ENCODE peak calls at places on chromosomes 3 and 15, in six cellular contexts. One of them, this sample, is unnamed.

GRCh38 chr3:143795849-143796248 is 52.4 kb downstream of the SLC9A9 start:
- DNase-seq in GM12878: no peak
- DNase-seq in stomach: no peak
- DNase-seq in heart left ventricle: no peak
- DNase-seq in kidney epithelial cell: no peak
- DNase-seq in sigmoid colon: no peak
- DNase-seq in this sample: no peak

GRCh38 chr3:190617185-190617584 is 103.3 kb downstream of the IL1RAP start:
- DNase-seq in GM12878: peak; percentile 25
- DNase-seq in stomach: no peak
- DNase-seq in heart left ventricle: peak; percentile 19
- DNase-seq in kidney epithelial cell: peak; percentile 19
- DNase-seq in sigmoid colon: no peak
- DNase-seq in this sample: peak; percentile 23

GRCh38 chr3:175606650-175607318 is 747.6 kb downstream of the NAALADL2 start:
- DNase-seq in GM12878: no peak
- DNase-seq in stomach: no peak
- DNase-seq in heart left ventricle: no peak
- DNase-seq in kidney epithelial cell: no peak
- DNase-seq in sigmoid colon: no peak
- DNase-seq in this sample: no peak

GRCh38 chr3:190443257-190443656 is 6.4 kb downstream of the TMEM207 start:
- DNase-seq in GM12878: no peak
- DNase-seq in stomach: no peak
- DNase-seq in heart left ventricle: no peak
- DNase-seq in kidney epithelial cell: no peak
- DNase-seq in sigmoid colon: no peak
- DNase-seq in this sample: no peak

GRCh38 chr3:188472331-188472730 is 318.4 kb downstream of the LPP start:
- DNase-seq in GM12878: no peak
- DNase-seq in stomach: no peak
- DNase-seq in heart left ventricle: no peak
- DNase-seq in kidney epithelial cell: peak; percentile 25
- DNase-seq in sigmoid colon: no peak
- DNase-seq in this sample: peak; percentile 56

GRCh38 chr3:186953011-186953487 is 22.7 kb downstream of the ST6GAL1 start:
- DNase-seq in GM12878: no peak
- DNase-seq in stomach: no peak
- DNase-seq in heart left ventricle: no peak
- DNase-seq in kidney epithelial cell: no peak
- DNase-seq in sigmoid colon: no peak
- DNase-seq in this sample: no peak

GRCh38 chr15:76335851-76336253 is 721 bp upstream of the ISL2 start:
- DNase-seq in GM12878: no peak
- DNase-seq in stomach: no peak
- DNase-seq in heart left ventricle: no peak
- DNase-seq in kidney epithelial cell: no peak
- DNase-seq in sigmoid colon: no peak
- DNase-seq in this sample: no peak

GRCh38 chr3:163622384-163622783 is 1455.9 kb downstream of the SI start:
- DNase-seq in GM12878: no peak
- DNase-seq in stomach: no peak
- DNase-seq in heart left ventricle: no peak
- DNase-seq in kidney epithelial cell: no peak
- DNase-seq in sigmoid colon: no peak
- DNase-seq in this sample: no peak

GRCh38 chr3:133512416-133513089 is 60.9 kb upstream of the CDV3 start:
- DNase-seq in GM12878: no peak
- DNase-seq in stomach: no peak
- DNase-seq in heart left ventricle: peak; percentile 36
- DNase-seq in kidney epithelial cell: no peak
- DNase-seq in sigmoid colon: no peak
- DNase-seq in this sample: no peak

GRCh38 chr3:185402561-185402960 is 39.6 kb downstream of the MAP3K13 start:
- DNase-seq in GM12878: no peak
- DNase-seq in stomach: no peak
- DNase-seq in heart left ventricle: no peak
- DNase-seq in kidney epithelial cell: no peak
- DNase-seq in sigmoid colon: no peak
- DNase-seq in this sample: no peak

GRCh38 chr3:65182682-65183081 is 494.9 kb upstream of the ADAMTS9 start:
- DNase-seq in GM12878: no peak
- DNase-seq in stomach: no peak
- DNase-seq in heart left ventricle: no peak
- DNase-seq in kidney epithelial cell: no peak
- DNase-seq in sigmoid colon: no peak
- DNase-seq in this sample: no peak

GRCh38 chr3:150747909-150748568 is 14.9 kb downstream of the SIAH2 start:
- DNase-seq in GM12878: no peak
- DNase-seq in stomach: no peak
- DNase-seq in heart left ventricle: no peak
- DNase-seq in kidney epithelial cell: no peak
- DNase-seq in sigmoid colon: no peak
- DNase-seq in this sample: no peak

GRCh38 chr3:32110233-32110760 is 3.9 kb downstream of the GPD1L start:
- DNase-seq in GM12878: no peak
- DNase-seq in stomach: no peak
- DNase-seq in heart left ventricle: no peak
- DNase-seq in kidney epithelial cell: no peak
- DNase-seq in sigmoid colon: no peak
- DNase-seq in this sample: no peak

GRCh38 chr3:34646911-34647465 is 848.6 kb downstream of the PDCD6IP start:
- DNase-seq in GM12878: no peak
- DNase-seq in stomach: no peak
- DNase-seq in heart left ventricle: no peak
- DNase-seq in kidney epithelial cell: no peak
- DNase-seq in sigmoid colon: no peak
- DNase-seq in this sample: no peak

GRCh38 chr3:172522871-172523818 is at the start of gene TNFSF10:
- DNase-seq in GM12878: peak; percentile 76
- DNase-seq in stomach: peak; percentile 77
- DNase-seq in heart left ventricle: peak; percentile 70
- DNase-seq in kidney epithelial cell: peak; percentile 77
- DNase-seq in sigmoid colon: peak; percentile 82
- DNase-seq in this sample: peak; percentile 62

GRCh38 chr3:148718982-148719862 is 21.5 kb downstream of the AGTR1 start:
- DNase-seq in GM12878: no peak
- DNase-seq in stomach: no peak
- DNase-seq in heart left ventricle: no peak
- DNase-seq in kidney epithelial cell: no peak
- DNase-seq in sigmoid colon: no peak
- DNase-seq in this sample: no peak

GRCh38 chr15:71198846-71199245 is 83.6 kb downstream of the THSD4 start:
- DNase-seq in GM12878: no peak
- DNase-seq in stomach: no peak
- DNase-seq in heart left ventricle: no peak
- DNase-seq in kidney epithelial cell: no peak
- DNase-seq in sigmoid colon: no peak
- DNase-seq in this sample: no peak

GRCh38 chr3:63228087-63228486 is 50.0 kb upstream of the SYNPR start:
- DNase-seq in GM12878: no peak
- DNase-seq in stomach: no peak
- DNase-seq in heart left ventricle: no peak
- DNase-seq in kidney epithelial cell: no peak
- DNase-seq in sigmoid colon: no peak
- DNase-seq in this sample: no peak

GRCh38 chr3:66408458-66408857 is 92.4 kb downstream of the LRIG1 start:
- DNase-seq in GM12878: no peak
- DNase-seq in stomach: no peak
- DNase-seq in heart left ventricle: no peak
- DNase-seq in kidney epithelial cell: no peak
- DNase-seq in sigmoid colon: peak; percentile 61
- DNase-seq in this sample: no peak

GRCh38 chr3:17412950-17413530 is 329.4 kb downstream of the TBC1D5 start:
- DNase-seq in GM12878: peak; percentile 41
- DNase-seq in stomach: no peak
- DNase-seq in heart left ventricle: no peak
- DNase-seq in kidney epithelial cell: peak; percentile 41
- DNase-seq in sigmoid colon: no peak
- DNase-seq in this sample: no peak

GRCh38 chr3:10352146-10352911 is 31.4 kb upstream of the SEC13 start:
- DNase-seq in GM12878: no peak
- DNase-seq in stomach: no peak
- DNase-seq in heart left ventricle: no peak
- DNase-seq in kidney epithelial cell: peak; percentile 81
- DNase-seq in sigmoid colon: no peak
- DNase-seq in this sample: no peak

GRCh38 chr3:81406318-81406717 is 355.1 kb downstream of the GBE1 start:
- DNase-seq in GM12878: no peak
- DNase-seq in stomach: no peak
- DNase-seq in heart left ventricle: no peak
- DNase-seq in kidney epithelial cell: no peak
- DNase-seq in sigmoid colon: no peak
- DNase-seq in this sample: no peak

GRCh38 chr3:98763076-98763475 is at the start of gene ST3GAL6:
- DNase-seq in GM12878: no peak
- DNase-seq in stomach: no peak
- DNase-seq in heart left ventricle: no peak
- DNase-seq in kidney epithelial cell: no peak
- DNase-seq in sigmoid colon: peak; percentile 68
- DNase-seq in this sample: no peak

GRCh38 chr3:86420990-86421739 is 569.8 kb downstream of the VGLL3 start:
- DNase-seq in GM12878: no peak
- DNase-seq in stomach: no peak
- DNase-seq in heart left ventricle: no peak
- DNase-seq in kidney epithelial cell: no peak
- DNase-seq in sigmoid colon: no peak
- DNase-seq in this sample: no peak

GRCh38 chr15:64333516-64333915 is 22.5 kb downstream of the CSNK1G1 start:
- DNase-seq in GM12878: no peak
- DNase-seq in stomach: no peak
- DNase-seq in heart left ventricle: no peak
- DNase-seq in kidney epithelial cell: no peak
- DNase-seq in sigmoid colon: no peak
- DNase-seq in this sample: no peak

GRCh38 chr3:148379763-148380162 is 317.9 kb upstream of the AGTR1 start:
- DNase-seq in GM12878: no peak
- DNase-seq in stomach: no peak
- DNase-seq in heart left ventricle: no peak
- DNase-seq in kidney epithelial cell: peak; percentile 18
- DNase-seq in sigmoid colon: no peak
- DNase-seq in this sample: peak; percentile 41

GRCh38 chr3:139450155-139450554 is 26.2 kb downstream of the RBP2 start:
- DNase-seq in GM12878: no peak
- DNase-seq in stomach: no peak
- DNase-seq in heart left ventricle: no peak
- DNase-seq in kidney epithelial cell: no peak
- DNase-seq in sigmoid colon: no peak
- DNase-seq in this sample: no peak

GRCh38 chr3:38154625-38155255 is 10.6 kb upstream of the OXSR1 start:
- DNase-seq in GM12878: no peak
- DNase-seq in stomach: no peak
- DNase-seq in heart left ventricle: no peak
- DNase-seq in kidney epithelial cell: no peak
- DNase-seq in sigmoid colon: no peak
- DNase-seq in this sample: no peak

GRCh38 chr3:58723197-58723596 is 56.6 kb upstream of the FAM3D start:
- DNase-seq in GM12878: no peak
- DNase-seq in stomach: no peak
- DNase-seq in heart left ventricle: no peak
- DNase-seq in kidney epithelial cell: no peak
- DNase-seq in sigmoid colon: no peak
- DNase-seq in this sample: no peak
- H3K4me3 ChIP-seq in GM12878: no peak overlapping the region
- H3K4me3 ChIP-seq in stomach: no peak overlapping the region
- H3K4me3 ChIP-seq in heart left ventricle: no peak overlapping the region
- H3K4me3 ChIP-seq in kidney epithelial cell: no peak overlapping the region
- H3K4me3 ChIP-seq in sigmoid colon: no peak overlapping the region
- H3K4me3 ChIP-seq in this sample: no peak overlapping the region

GRCh38 chr3:128388932-128389331 is 77.8 kb downstream of the DNAJB8 start:
- DNase-seq in GM12878: no peak
- DNase-seq in stomach: no peak
- DNase-seq in heart left ventricle: no peak
- DNase-seq in kidney epithelial cell: no peak
- DNase-seq in sigmoid colon: no peak
- DNase-seq in this sample: no peak
- TF ChIP-seq CTCF in GM12878: no peak
- TF ChIP-seq CTCF in stomach: no peak
- TF ChIP-seq CTCF in heart left ventricle: no peak
- TF ChIP-seq CTCF in kidney epithelial cell: no peak
- TF ChIP-seq CTCF in sigmoid colon: no peak
- TF ChIP-seq CTCF in this sample: no peak

GRCh38 chr15:43420876-43421275 is 50.0 kb downstream of the TUBGCP4 start:
- DNase-seq in GM12878: no peak
- DNase-seq in stomach: no peak
- DNase-seq in heart left ventricle: no peak
- DNase-seq in kidney epithelial cell: no peak
- DNase-seq in sigmoid colon: no peak
- DNase-seq in this sample: no peak
- H3K4me3 ChIP-seq in GM12878: no peak overlapping the region
- H3K4me3 ChIP-seq in stomach: no peak overlapping the region
- H3K4me3 ChIP-seq in heart left ventricle: no peak overlapping the region
- H3K4me3 ChIP-seq in kidney epithelial cell: no peak overlapping the region
- H3K4me3 ChIP-seq in sigmoid colon: no peak overlapping the region
- H3K4me3 ChIP-seq in this sample: no peak overlapping the region

GRCh38 chr3:128929364-128929763 is 49.9 kb downstream of the ACAD9 start:
- DNase-seq in GM12878: no peak
- DNase-seq in stomach: no peak
- DNase-seq in heart left ventricle: no peak
- DNase-seq in kidney epithelial cell: no peak
- DNase-seq in sigmoid colon: no peak
- DNase-seq in this sample: no peak

GRCh38 chr3:128919988-128920387 is 40.6 kb downstream of the ACAD9 start:
- DNase-seq in GM12878: no peak
- DNase-seq in stomach: no peak
- DNase-seq in heart left ventricle: no peak
- DNase-seq in kidney epithelial cell: no peak
- DNase-seq in sigmoid colon: no peak
- DNase-seq in this sample: no peak

GRCh38 chr3:128922804-128923459 is 43.5 kb downstream of the ACAD9 start:
- DNase-seq in GM12878: no peak
- DNase-seq in stomach: no peak
- DNase-seq in heart left ventricle: no peak
- DNase-seq in kidney epithelial cell: no peak
- DNase-seq in sigmoid colon: no peak
- DNase-seq in this sample: no peak

DNA sequence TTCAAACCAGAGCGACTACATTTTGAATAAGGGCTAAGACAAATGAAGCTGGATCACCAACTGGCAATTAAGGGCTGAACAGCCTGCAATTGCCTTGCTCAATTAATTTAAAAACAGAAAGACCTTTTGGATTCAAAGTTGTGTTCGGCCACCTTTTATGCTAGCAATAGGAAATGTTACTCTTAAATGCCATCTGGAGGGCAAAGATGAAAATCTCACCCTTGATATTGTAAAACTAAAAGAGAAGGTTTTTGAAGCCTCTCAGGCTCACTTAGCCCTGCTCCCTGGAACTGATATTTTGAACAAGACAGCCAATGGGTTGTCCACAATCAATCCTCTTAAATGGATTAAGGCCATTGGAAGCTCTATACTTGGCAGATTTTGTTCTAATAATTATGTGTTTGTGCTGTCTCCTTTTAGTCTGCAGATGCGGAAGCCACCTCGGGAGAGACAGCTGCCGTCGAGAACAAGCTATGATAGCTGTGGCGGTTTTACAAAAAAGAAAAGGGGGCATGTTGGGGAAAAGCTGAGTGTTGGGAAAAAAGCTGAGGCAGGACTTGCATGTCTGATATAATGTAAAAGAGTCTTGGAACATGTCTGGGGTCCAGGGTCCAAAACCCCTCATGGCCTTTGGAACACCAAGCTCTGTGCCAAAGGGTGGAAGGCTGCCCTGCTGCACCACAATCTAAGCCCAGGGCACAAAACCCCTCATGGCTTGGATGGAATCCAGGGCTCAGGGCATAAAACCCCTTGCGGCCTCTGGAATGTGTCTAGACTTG is 44.4 kb downstream of the ACAD9 start:
- DNase-seq in GM12878: no peak
- DNase-seq in stomach: no peak
- DNase-seq in heart left ventricle: no peak
- DNase-seq in kidney epithelial cell: no peak
- DNase-seq in sigmoid colon: no peak
- DNase-seq in this sample: no peak
- TF ChIP-seq CTCF in GM12878: no peak
- TF ChIP-seq CTCF in stomach: no peak
- TF ChIP-seq CTCF in heart left ventricle: no peak
- TF ChIP-seq CTCF in kidney epithelial cell: no peak
- TF ChIP-seq CTCF in sigmoid colon: no peak
- TF ChIP-seq CTCF in this sample: no peak